ENCODE peak calls at places on chromosomes 2 and 18, in seven cellular contexts. T is IMR-90, O is neuronal stem cell, L is mesendoderm, Q is trophoblast cell, X is H9, J is H1. B is an unnamed sample.

GRCh38 chr2:20465716-20466391 is 19.0 kb downstream of the RHOB start:
- DNase-seq in J (no peak), X (no peak), Q (no peak), L (no peak), T (no peak), O (no peak), B (no peak)

GRCh38 chr18:394997-395383 is 105.5 kb downstream of the COLEC12 start:
- DNase-seq in L (peak), O (no peak), X (no peak), Q (peak), T (peak), J (no peak), B (peak)

GRCh38 chr18:73768043-73768442 is 379.6 kb downstream of the FBXO15 start:
- DNase-seq in L (no peak), T (no peak), Q (no peak), O (no peak), J (no peak), X (no peak), B (no peak)

GRCh38 chr2:207252416-207252815 is 86.7 kb upstream of the KLF7 start:
- DNase-seq in O (no peak), J (no peak), X (no peak), L (no peak), T (no peak), Q (no peak), B (no peak)

GRCh38 chr2:3774336-3774735 is 71.0 kb downstream of the DCDC2C start:
- DNase-seq in X (no peak), L (no peak), J (no peak), T (no peak), Q (no peak), O (no peak), B (no peak)

GRCh38 chr2:160305081-160305750 is 105.1 kb upstream of the ITGB6 start:
- DNase-seq in L (no peak), Q (peak), J (no peak), X (no peak), T (peak), O (no peak), B (peak)

GRCh38 chr2:3344897-3345296 is 32.7 kb downstream of the EIPR1 start:
- DNase-seq in T (no peak), O (no peak), J (no peak), Q (no peak), L (no peak), X (no peak), B (no peak)

GRCh38 chr18:22409445-22409844 is 8.3 kb downstream of the CTAGE1 start:
- DNase-seq in J (no peak), X (no peak), O (no peak), L (no peak), Q (no peak), T (no peak), B (no peak)

GRCh38 chr18:79570266-79571201 is 109.1 kb upstream of the CTDP1 start:
- DNase-seq in T (peak), Q (no peak), J (no peak), L (peak), X (peak), O (no peak), B (peak)

GRCh38 chr2:132424526-132425121 is 8.0 kb downstream of the GPR39 start:
- DNase-seq in Q (peak), X (no peak), T (peak), J (no peak), O (no peak), L (no peak), B (peak)

GRCh38 chr2:132426621-132427020 is 10.0 kb downstream of the GPR39 start:
- DNase-seq in Q (no peak), T (no peak), X (no peak), J (no peak), O (no peak), L (no peak), B (no peak)

GRCh38 chr2:132429351-132429750 is 12.7 kb downstream of the GPR39 start:
- DNase-seq in X (no peak), T (no peak), J (no peak), O (no peak), L (no peak), Q (no peak), B (no peak)

GRCh38 chr2:132429941-132430573 is 13.5 kb downstream of the GPR39 start:
- DNase-seq in J (no peak), L (no peak), T (no peak), Q (no peak), O (no peak), X (no peak), B (no peak)

DNA sequence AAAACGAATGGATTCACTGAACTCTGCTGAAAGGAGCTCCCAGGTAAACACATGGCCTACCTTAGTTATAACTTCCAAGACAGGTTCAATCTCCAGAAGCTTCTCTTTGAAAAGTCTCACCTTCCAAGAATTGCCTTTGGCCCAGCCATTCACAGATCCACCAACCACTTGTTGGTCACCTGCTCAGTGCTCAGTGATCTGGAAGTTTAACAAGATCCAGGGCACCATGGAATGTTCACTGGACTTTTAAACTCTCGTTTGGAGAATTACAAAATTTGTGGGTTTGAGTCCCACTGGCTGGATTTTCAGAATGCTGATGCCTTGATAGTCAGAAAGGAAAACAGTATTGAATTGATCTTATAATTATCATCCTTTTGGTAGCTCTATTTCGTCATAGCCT is 9.4 kb downstream of the GPR39 start:
- DNase-seq in Q (no peak), X (no peak), L (no peak), T (no peak), O (no peak), J (no peak), B (no peak)
- H3K18ac ChIP-seq in Q (no peak), X (no peak), L (no peak), T (no peak), O (no peak), J (no peak), B (no peak)

DNA sequence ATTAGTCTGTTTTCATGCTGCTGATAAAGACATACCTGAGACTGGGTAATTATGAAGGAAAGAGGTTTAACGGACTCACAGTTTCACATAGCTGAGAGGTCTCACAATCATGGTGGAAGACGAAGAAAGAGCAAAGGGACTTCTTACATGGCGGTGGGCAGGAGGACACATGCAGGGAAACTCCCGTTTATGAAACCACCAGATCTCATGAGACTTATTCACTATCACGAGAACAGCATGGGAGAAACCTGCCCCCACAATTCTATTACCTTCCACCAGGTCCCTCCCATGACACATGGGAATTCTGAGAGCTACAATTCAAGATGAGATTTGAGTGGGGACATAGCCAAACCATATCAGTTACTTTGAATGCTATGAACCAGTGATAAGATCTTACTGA is 44.1 kb downstream of the SCTR start:
- DNase-seq in L (no peak), J (no peak), X (no peak), Q (no peak), O (no peak), T (no peak), B (no peak)
- H3K18ac ChIP-seq in L (no peak), J (no peak), X (no peak), Q (no peak), O (no peak), T (no peak), B (no peak)

GRCh38 chr18:25044694-25045093 is 307.3 kb downstream of the ZNF521 start:
- DNase-seq in T (no peak), X (no peak), L (no peak), O (no peak), J (no peak), Q (no peak), B (no peak)
- H3K18ac ChIP-seq in T (no peak), X (no peak), L (no peak), O (no peak), J (no peak), Q (no peak), B (no peak)

GRCh38 chr2:80655265-80655664 is 350.7 kb upstream of the LRRTM1 start:
- DNase-seq in T (no peak), O (no peak), J (no peak), X (no peak), Q (no peak), L (no peak), B (no peak)

DNA sequence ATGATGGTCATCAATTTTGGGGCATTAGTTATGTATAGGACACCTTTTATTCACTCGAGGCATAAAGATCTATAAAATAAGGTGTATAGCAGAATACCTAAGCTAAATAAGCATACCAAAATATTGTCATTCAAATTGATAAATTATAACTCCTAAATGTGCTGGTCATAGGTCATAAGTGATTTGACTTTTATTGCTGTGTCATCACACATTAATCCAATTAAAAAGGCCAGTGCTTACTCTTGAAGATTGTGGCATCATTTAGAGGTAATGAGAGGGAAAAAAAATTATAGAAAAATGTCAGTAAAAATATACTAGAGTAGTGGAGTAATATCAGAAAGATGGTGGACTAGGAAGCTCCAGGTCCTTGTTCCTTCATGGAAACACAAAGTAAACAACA is 346.9 kb upstream of the LRRTM1 start:
- DNase-seq in X (no peak), L (no peak), Q (no peak), O (no peak), J (no peak), T (no peak), B (no peak)
- H3K18ac ChIP-seq in X (no peak), L (no peak), Q (no peak), O (no peak), J (no peak), T (no peak), B (no peak)

GRCh38 chr2:158912765-158913164 is 55.7 kb upstream of the TANC1 start:
- DNase-seq in O (no peak), J (no peak), Q (no peak), X (no peak), L (no peak), T (no peak), B (no peak)

GRCh38 chr2:158914731-158915130 is 53.7 kb upstream of the TANC1 start:
- DNase-seq in O (no peak), J (no peak), X (no peak), T (no peak), Q (no peak), L (no peak), B (no peak)

GRCh38 chr2:158912122-158912521 is 56.3 kb upstream of the TANC1 start:
- DNase-seq in Q (no peak), L (no peak), T (no peak), X (no peak), J (no peak), O (no peak), B (no peak)

GRCh38 chr2:158914066-158914465 is 54.4 kb upstream of the TANC1 start:
- DNase-seq in Q (no peak), L (no peak), J (no peak), T (no peak), X (no peak), O (no peak), B (no peak)
- H3K18ac ChIP-seq in Q (no peak), L (no peak), J (no peak), T (no peak), X (no peak), O (no peak), B (no peak)

B was measured in mesenchymal stem cell.